ENCODE peak calls at places on chromosomes 1 and 21, in six cellular contexts. One of them, this sample, is unnamed.

GRCh38 chr1:63101336-63101735 is 221.0 kb upstream of the FOXD3 start:
- DNase-seq in lung: no peak
- DNase-seq in A549: no peak
- DNase-seq in A673: no peak
- DNase-seq in glomerular endothelial cell: no peak
- DNase-seq in stimulated activated CD4-positive, alpha-beta T cell treated with anti-CD3 and anti-CD28 coated beads, Interleukin-4, amount 100 ng/mL, for 24 hours: no peak
- DNase-seq in this sample: no peak

GRCh38 chr1:232880354-232880753 is 70.1 kb upstream of the NTPCR start:
- DNase-seq in lung: no peak
- DNase-seq in A673: peak; percentile 61
- DNase-seq in glomerular endothelial cell: no peak
- DNase-seq in A549: peak; percentile 61
- DNase-seq in stimulated activated CD4-positive, alpha-beta T cell treated with anti-CD3 and anti-CD28 coated beads, Interleukin-4, amount 100 ng/mL, for 24 hours: no peak
- DNase-seq in this sample: peak; percentile 28

GRCh38 chr1:20932437-20932977 is 145.4 kb upstream of the HP1BP3 start:
- DNase-seq in lung: no peak
- DNase-seq in stimulated activated CD4-positive, alpha-beta T cell treated with anti-CD3 and anti-CD28 coated beads, Interleukin-4, amount 100 ng/mL, for 24 hours: peak; percentile 42
- DNase-seq in glomerular endothelial cell: no peak
- DNase-seq in A549: no peak
- DNase-seq in A673: no peak
- DNase-seq in this sample: peak; percentile 64

GRCh38 chr1:93331412-93331811 is 14.3 kb upstream of the DR1 start:
- DNase-seq in A673: no peak
- DNase-seq in stimulated activated CD4-positive, alpha-beta T cell treated with anti-CD3 and anti-CD28 coated beads, Interleukin-4, amount 100 ng/mL, for 24 hours: no peak
- DNase-seq in lung: no peak
- DNase-seq in A549: no peak
- DNase-seq in glomerular endothelial cell: no peak
- DNase-seq in this sample: no peak

GRCh38 chr1:96971849-96972602 is 250.4 kb downstream of the PTBP2 start:
- DNase-seq in lung: no peak
- DNase-seq in stimulated activated CD4-positive, alpha-beta T cell treated with anti-CD3 and anti-CD28 coated beads, Interleukin-4, amount 100 ng/mL, for 24 hours: no peak
- DNase-seq in glomerular endothelial cell: no peak
- DNase-seq in A673: no peak
- DNase-seq in A549: no peak
- DNase-seq in this sample: no peak

GRCh38 chr1:76250317-76250716 is 175.8 kb downstream of the ST6GALNAC3 start:
- DNase-seq in A549: no peak
- DNase-seq in stimulated activated CD4-positive, alpha-beta T cell treated with anti-CD3 and anti-CD28 coated beads, Interleukin-4, amount 100 ng/mL, for 24 hours: no peak
- DNase-seq in A673: no peak
- DNase-seq in lung: no peak
- DNase-seq in glomerular endothelial cell: no peak
- DNase-seq in this sample: no peak

GRCh38 chr21:45972716-45973474 is 8.7 kb upstream of the COL6A1 start:
- DNase-seq in lung: no peak
- DNase-seq in A549: no peak
- DNase-seq in glomerular endothelial cell: no peak
- DNase-seq in stimulated activated CD4-positive, alpha-beta T cell treated with anti-CD3 and anti-CD28 coated beads, Interleukin-4, amount 100 ng/mL, for 24 hours: no peak
- DNase-seq in A673: peak; percentile 75
- DNase-seq in this sample: no peak

GRCh38 chr1:147808025-147808424 is 47.6 kb upstream of the GJA5 start:
- DNase-seq in glomerular endothelial cell: no peak
- DNase-seq in stimulated activated CD4-positive, alpha-beta T cell treated with anti-CD3 and anti-CD28 coated beads, Interleukin-4, amount 100 ng/mL, for 24 hours: no peak
- DNase-seq in A549: no peak
- DNase-seq in A673: no peak
- DNase-seq in lung: peak; percentile 31
- DNase-seq in this sample: no peak

GRCh38 chr1:202355944-202356553 is 7.5 kb downstream of the PPP1R12B start:
- DNase-seq in stimulated activated CD4-positive, alpha-beta T cell treated with anti-CD3 and anti-CD28 coated beads, Interleukin-4, amount 100 ng/mL, for 24 hours: no peak
- DNase-seq in A549: no peak
- DNase-seq in lung: no peak
- DNase-seq in A673: no peak
- DNase-seq in glomerular endothelial cell: no peak
- DNase-seq in this sample: no peak

GRCh38 chr1:207789792-207790787 is 38.2 kb downstream of the CD46 start:
- DNase-seq in A673: no peak
- DNase-seq in A549: no peak
- DNase-seq in stimulated activated CD4-positive, alpha-beta T cell treated with anti-CD3 and anti-CD28 coated beads, Interleukin-4, amount 100 ng/mL, for 24 hours: no peak
- DNase-seq in glomerular endothelial cell: no peak
- DNase-seq in lung: no peak
- DNase-seq in this sample: no peak

GRCh38 chr1:46659307-46659870 is 8.8 kb downstream of the ATPAF1 start:
- DNase-seq in stimulated activated CD4-positive, alpha-beta T cell treated with anti-CD3 and anti-CD28 coated beads, Interleukin-4, amount 100 ng/mL, for 24 hours: no peak
- DNase-seq in lung: no peak
- DNase-seq in A673: no peak
- DNase-seq in A549: no peak
- DNase-seq in glomerular endothelial cell: no peak
- DNase-seq in this sample: no peak

GRCh38 chr1:221839794-221840395 is 98.0 kb upstream of the DUSP10 start:
- DNase-seq in lung: no peak
- DNase-seq in glomerular endothelial cell: no peak
- DNase-seq in A673: no peak
- DNase-seq in A549: peak; percentile 75
- DNase-seq in stimulated activated CD4-positive, alpha-beta T cell treated with anti-CD3 and anti-CD28 coated beads, Interleukin-4, amount 100 ng/mL, for 24 hours: peak; percentile 87
- DNase-seq in this sample: peak; percentile 88

GRCh38 chr1:18859560-18859959 is at the start of gene TAS1R2:
- DNase-seq in glomerular endothelial cell: no peak
- DNase-seq in A549: no peak
- DNase-seq in lung: no peak
- DNase-seq in stimulated activated CD4-positive, alpha-beta T cell treated with anti-CD3 and anti-CD28 coated beads, Interleukin-4, amount 100 ng/mL, for 24 hours: no peak
- DNase-seq in A673: no peak
- DNase-seq in this sample: no peak

GRCh38 chr1:41533016-41533730 is 48.7 kb upstream of the EDN2 start:
- DNase-seq in stimulated activated CD4-positive, alpha-beta T cell treated with anti-CD3 and anti-CD28 coated beads, Interleukin-4, amount 100 ng/mL, for 24 hours: no peak
- DNase-seq in glomerular endothelial cell: no peak
- DNase-seq in lung: no peak
- DNase-seq in A673: no peak
- DNase-seq in A549: no peak
- DNase-seq in this sample: no peak

GRCh38 chr1:15362737-15363128 is 47.0 kb upstream of the EFHD2 start:
- DNase-seq in lung: no peak
- DNase-seq in stimulated activated CD4-positive, alpha-beta T cell treated with anti-CD3 and anti-CD28 coated beads, Interleukin-4, amount 100 ng/mL, for 24 hours: no peak
- DNase-seq in glomerular endothelial cell: no peak
- DNase-seq in A673: no peak
- DNase-seq in A549: no peak
- DNase-seq in this sample: no peak

GRCh38 chr1:173269490-173270230 is 62.5 kb upstream of the TNFSF4 start:
- DNase-seq in A673: peak; percentile 6
- DNase-seq in A549: peak; percentile 40
- DNase-seq in glomerular endothelial cell: peak; percentile 10
- DNase-seq in stimulated activated CD4-positive, alpha-beta T cell treated with anti-CD3 and anti-CD28 coated beads, Interleukin-4, amount 100 ng/mL, for 24 hours: no peak
- DNase-seq in lung: no peak
- DNase-seq in this sample: no peak

GRCh38 chr1:77382361-77382760 is 100.5 kb downstream of the AK5 start:
- DNase-seq in A549: no peak
- DNase-seq in lung: no peak
- DNase-seq in A673: no peak
- DNase-seq in stimulated activated CD4-positive, alpha-beta T cell treated with anti-CD3 and anti-CD28 coated beads, Interleukin-4, amount 100 ng/mL, for 24 hours: no peak
- DNase-seq in glomerular endothelial cell: no peak
- DNase-seq in this sample: no peak

GRCh38 chr1:151579436-151580225 is 32.2 kb upstream of the SNX27 start:
- DNase-seq in A549: no peak
- DNase-seq in stimulated activated CD4-positive, alpha-beta T cell treated with anti-CD3 and anti-CD28 coated beads, Interleukin-4, amount 100 ng/mL, for 24 hours: no peak
- DNase-seq in lung: no peak
- DNase-seq in glomerular endothelial cell: no peak
- DNase-seq in A673: no peak
- DNase-seq in this sample: no peak

GRCh38 chr1:203217139-203217621 is 12.3 kb downstream of the CHIT1 start:
- DNase-seq in A549: no peak
- DNase-seq in stimulated activated CD4-positive, alpha-beta T cell treated with anti-CD3 and anti-CD28 coated beads, Interleukin-4, amount 100 ng/mL, for 24 hours: no peak
- DNase-seq in lung: no peak
- DNase-seq in glomerular endothelial cell: no peak
- DNase-seq in A673: no peak
- DNase-seq in this sample: no peak